ENCODE peak calls at places on chromosomes 12 and 14, in seven cellular contexts. One of them, this sample, is unnamed.

GRCh38 chr14:51862171-51862838 is 1.9 kb downstream of the GNG2 start:
- DNase-seq in Karpas-422: peak; percentile 79
- DNase-seq in nucleus accumbens: no peak
- DNase-seq in GM23248: peak; percentile 48
- DNase-seq in NCI-H1694: no peak
- DNase-seq in putamen: no peak
- DNase-seq in right lobe of liver: no peak
- DNase-seq in this sample: no peak

GRCh38 chr12:126083931-126084330 is 1018.7 kb downstream of the AACS start:
- DNase-seq in Karpas-422: no peak
- DNase-seq in nucleus accumbens: no peak
- DNase-seq in GM23248: no peak
- DNase-seq in NCI-H1694: no peak
- DNase-seq in putamen: no peak
- DNase-seq in right lobe of liver: no peak
- DNase-seq in this sample: no peak

GRCh38 chr14:89378119-89378518 is 38.9 kb downstream of the FOXN3 start:
- DNase-seq in Karpas-422: no peak
- DNase-seq in nucleus accumbens: no peak
- DNase-seq in GM23248: peak; percentile 77
- DNase-seq in NCI-H1694: no peak
- DNase-seq in putamen: no peak
- DNase-seq in right lobe of liver: no peak
- DNase-seq in this sample: no peak

GRCh38 chr14:91398707-91399106 is 18.9 kb downstream of the CCDC88C start:
- DNase-seq in Karpas-422: no peak
- DNase-seq in nucleus accumbens: no peak
- DNase-seq in GM23248: no peak
- DNase-seq in NCI-H1694: no peak
- DNase-seq in putamen: no peak
- DNase-seq in right lobe of liver: no peak
- DNase-seq in this sample: no peak

GRCh38 chr14:101174980-101175606 is 271.6 kb upstream of the RTL1 start:
- DNase-seq in Karpas-422: no peak
- DNase-seq in nucleus accumbens: no peak
- DNase-seq in GM23248: no peak
- DNase-seq in NCI-H1694: no peak
- DNase-seq in putamen: no peak
- DNase-seq in right lobe of liver: no peak
- DNase-seq in this sample: no peak

GRCh38 chr12:28360253-28360652 is 170.0 kb downstream of the CCDC91 start:
- DNase-seq in Karpas-422: no peak
- DNase-seq in nucleus accumbens: no peak
- DNase-seq in GM23248: no peak
- DNase-seq in NCI-H1694: no peak
- DNase-seq in putamen: no peak
- DNase-seq in right lobe of liver: no peak
- DNase-seq in this sample: no peak

GRCh38 chr12:105740970-105741725 is 397.6 kb downstream of the NUAK1 start:
- DNase-seq in Karpas-422: no peak
- DNase-seq in nucleus accumbens: peak; percentile 1
- DNase-seq in GM23248: peak; percentile 83
- DNase-seq in NCI-H1694: peak; percentile 55
- DNase-seq in putamen: no peak
- DNase-seq in right lobe of liver: peak; percentile 49
- DNase-seq in this sample: peak; percentile 70

GRCh38 chr12:57631566-57632368 is 1.2 kb downstream of the B4GALNT1 start:
- DNase-seq in Karpas-422: no peak
- DNase-seq in nucleus accumbens: no peak
- DNase-seq in GM23248: no peak
- DNase-seq in NCI-H1694: no peak
- DNase-seq in putamen: no peak
- DNase-seq in right lobe of liver: no peak
- DNase-seq in this sample: peak; percentile 61

GRCh38 chr12:49921936-49922335 is 18.2 kb upstream of the FAIM2 start:
- DNase-seq in Karpas-422: no peak
- DNase-seq in nucleus accumbens: no peak
- DNase-seq in GM23248: no peak
- DNase-seq in NCI-H1694: no peak
- DNase-seq in putamen: no peak
- DNase-seq in right lobe of liver: no peak
- DNase-seq in this sample: no peak

GRCh38 chr14:60756847-60757246 is 22.3 kb downstream of the MNAT1 start:
- DNase-seq in Karpas-422: peak; percentile 62
- DNase-seq in nucleus accumbens: no peak
- DNase-seq in GM23248: peak; percentile 33
- DNase-seq in NCI-H1694: no peak
- DNase-seq in putamen: no peak
- DNase-seq in right lobe of liver: no peak
- DNase-seq in this sample: no peak

GRCh38 chr14:87944987-87945604 is 47.9 kb downstream of the GALC start:
- DNase-seq in Karpas-422: peak; percentile 84
- DNase-seq in nucleus accumbens: no peak
- DNase-seq in GM23248: peak; percentile 48
- DNase-seq in NCI-H1694: peak; percentile 79
- DNase-seq in putamen: peak; percentile 46
- DNase-seq in right lobe of liver: no peak
- DNase-seq in this sample: no peak

GRCh38 chr14:96108061-96108795 is 69.1 kb downstream of the C14orf132 start:
- DNase-seq in Karpas-422: no peak
- DNase-seq in nucleus accumbens: no peak
- DNase-seq in GM23248: no peak
- DNase-seq in NCI-H1694: no peak
- DNase-seq in putamen: no peak
- DNase-seq in right lobe of liver: no peak
- DNase-seq in this sample: no peak

GRCh38 chr12:117847371-117847770 is 121.4 kb downstream of the KSR2 start:
- DNase-seq in Karpas-422: no peak
- DNase-seq in nucleus accumbens: no peak
- DNase-seq in GM23248: no peak
- DNase-seq in NCI-H1694: no peak
- DNase-seq in putamen: no peak
- DNase-seq in right lobe of liver: no peak
- DNase-seq in this sample: no peak

GRCh38 chr12:130401703-130402102 is 64.0 kb downstream of the PIWIL1 start:
- DNase-seq in Karpas-422: peak; percentile 62
- DNase-seq in nucleus accumbens: no peak
- DNase-seq in GM23248: no peak
- DNase-seq in NCI-H1694: peak; percentile 43
- DNase-seq in putamen: no peak
- DNase-seq in right lobe of liver: no peak
- DNase-seq in this sample: no peak

GRCh38 chr12:115882941-115883340 is 394.6 kb downstream of the MED13L start:
- DNase-seq in Karpas-422: no peak
- DNase-seq in nucleus accumbens: no peak
- DNase-seq in GM23248: no peak
- DNase-seq in NCI-H1694: no peak
- DNase-seq in putamen: no peak
- DNase-seq in right lobe of liver: no peak
- DNase-seq in this sample: no peak

GRCh38 chr14:75452900-75453816 is 25.3 kb downstream of the JDP2 start:
- DNase-seq in Karpas-422: no peak
- DNase-seq in nucleus accumbens: no peak
- DNase-seq in GM23248: peak; percentile 96
- DNase-seq in NCI-H1694: no peak
- DNase-seq in putamen: no peak
- DNase-seq in right lobe of liver: peak; percentile 40
- DNase-seq in this sample: peak; percentile 92

GRCh38 chr14:44979740-44980346 is 17.9 kb downstream of the TOGARAM1 start:
- DNase-seq in Karpas-422: peak; percentile 56
- DNase-seq in nucleus accumbens: no peak
- DNase-seq in GM23248: no peak
- DNase-seq in NCI-H1694: no peak
- DNase-seq in putamen: no peak
- DNase-seq in right lobe of liver: peak; percentile 34
- DNase-seq in this sample: peak; percentile 71

GRCh38 chr12:27936196-27936595 is 36.3 kb downstream of the PTHLH start:
- DNase-seq in Karpas-422: no peak
- DNase-seq in nucleus accumbens: no peak
- DNase-seq in GM23248: peak; percentile 49
- DNase-seq in NCI-H1694: no peak
- DNase-seq in putamen: no peak
- DNase-seq in right lobe of liver: no peak
- DNase-seq in this sample: no peak

GRCh38 chr14:100405752-100406455 is 82.8 kb downstream of the SLC25A47 start:
- DNase-seq in Karpas-422: no peak
- DNase-seq in nucleus accumbens: no peak
- DNase-seq in GM23248: no peak
- DNase-seq in NCI-H1694: no peak
- DNase-seq in putamen: no peak
- DNase-seq in right lobe of liver: no peak
- DNase-seq in this sample: no peak

GRCh38 chr12:91058821-91059220 is 997 bp upstream of the KERA start:
- DNase-seq in Karpas-422: no peak
- DNase-seq in nucleus accumbens: no peak
- DNase-seq in GM23248: peak; percentile 39
- DNase-seq in NCI-H1694: no peak
- DNase-seq in putamen: no peak
- DNase-seq in right lobe of liver: no peak
- DNase-seq in this sample: no peak

GRCh38 chr14:104072586-104072985 is 12.9 kb upstream of the ASPG start:
- DNase-seq in Karpas-422: no peak
- DNase-seq in nucleus accumbens: no peak
- DNase-seq in GM23248: no peak
- DNase-seq in NCI-H1694: no peak
- DNase-seq in putamen: no peak
- DNase-seq in right lobe of liver: no peak
- DNase-seq in this sample: no peak

GRCh38 chr12:90298289-90298948 is 589.8 kb upstream of the ATP2B1 start:
- DNase-seq in Karpas-422: no peak
- DNase-seq in nucleus accumbens: no peak
- DNase-seq in GM23248: no peak
- DNase-seq in NCI-H1694: no peak
- DNase-seq in putamen: no peak
- DNase-seq in right lobe of liver: no peak
- DNase-seq in this sample: no peak

GRCh38 chr14:52422650-52423356 is 108.7 kb downstream of the PTGER2 start:
- DNase-seq in Karpas-422: no peak
- DNase-seq in nucleus accumbens: no peak
- DNase-seq in GM23248: no peak
- DNase-seq in NCI-H1694: no peak
- DNase-seq in putamen: no peak
- DNase-seq in right lobe of liver: no peak
- DNase-seq in this sample: no peak

GRCh38 chr14:34853041-34853440 is 22.1 kb downstream of the BAZ1A start:
- DNase-seq in Karpas-422: no peak
- DNase-seq in nucleus accumbens: no peak
- DNase-seq in GM23248: no peak
- DNase-seq in NCI-H1694: no peak
- DNase-seq in putamen: no peak
- DNase-seq in right lobe of liver: no peak
- DNase-seq in this sample: no peak

GRCh38 chr12:85441740-85442139 is 161.7 kb downstream of the ALX1 start:
- DNase-seq in Karpas-422: no peak
- DNase-seq in nucleus accumbens: no peak
- DNase-seq in GM23248: peak; percentile 32
- DNase-seq in NCI-H1694: no peak
- DNase-seq in putamen: no peak
- DNase-seq in right lobe of liver: no peak
- DNase-seq in this sample: no peak

GRCh38 chr12:54217774-54218221 is 29.0 kb upstream of the SMUG1 start:
- DNase-seq in Karpas-422: peak; percentile 97
- DNase-seq in nucleus accumbens: peak; percentile 47
- DNase-seq in GM23248: peak; percentile 50
- DNase-seq in NCI-H1694: no peak
- DNase-seq in putamen: peak; percentile 91
- DNase-seq in right lobe of liver: no peak
- DNase-seq in this sample: no peak

GRCh38 chr12:50401383-50402155 is 884 bp downstream of the LARP4 start:
- DNase-seq in Karpas-422: peak; percentile 61
- DNase-seq in nucleus accumbens: no peak
- DNase-seq in GM23248: peak; percentile 77
- DNase-seq in NCI-H1694: no peak
- DNase-seq in putamen: peak; percentile 32
- DNase-seq in right lobe of liver: no peak
- DNase-seq in this sample: peak; percentile 67

GRCh38 chr12:89347325-89347829 is 4.9 kb downstream of the DUSP6 start:
- DNase-seq in Karpas-422: peak; percentile 56
- DNase-seq in nucleus accumbens: no peak
- DNase-seq in GM23248: no peak
- DNase-seq in NCI-H1694: no peak
- DNase-seq in putamen: peak; percentile 10
- DNase-seq in right lobe of liver: no peak
- DNase-seq in this sample: no peak

GRCh38 chr14:62696261-62696968 is 348.8 kb downstream of the KCNH5 start:
- DNase-seq in Karpas-422: no peak
- DNase-seq in nucleus accumbens: no peak
- DNase-seq in GM23248: no peak
- DNase-seq in NCI-H1694: no peak
- DNase-seq in putamen: no peak
- DNase-seq in right lobe of liver: no peak
- DNase-seq in this sample: no peak

GRCh38 chr14:25430808-25431207 is 380.9 kb upstream of the STXBP6 start:
- DNase-seq in Karpas-422: no peak
- DNase-seq in nucleus accumbens: no peak
- DNase-seq in GM23248: no peak
- DNase-seq in NCI-H1694: no peak
- DNase-seq in putamen: no peak
- DNase-seq in right lobe of liver: no peak
- DNase-seq in this sample: no peak

GRCh38 chr12:6869049-6870021 is 2.0 kb downstream of the TPI1 start:
- DNase-seq in Karpas-422: peak; percentile 93
- DNase-seq in nucleus accumbens: peak; percentile 29
- DNase-seq in GM23248: peak; percentile 75
- DNase-seq in NCI-H1694: peak; percentile 94
- DNase-seq in putamen: peak; percentile 63
- DNase-seq in right lobe of liver: peak; percentile 71
- DNase-seq in this sample: peak; percentile 91

GRCh38 chr12:122208073-122208820 is 4.7 kb downstream of the B3GNT4 start:
- DNase-seq in Karpas-422: no peak
- DNase-seq in nucleus accumbens: no peak
- DNase-seq in GM23248: no peak
- DNase-seq in NCI-H1694: no peak
- DNase-seq in putamen: no peak
- DNase-seq in right lobe of liver: no peak
- DNase-seq in this sample: no peak

GRCh38 chr12:51932218-51933076 is 19.1 kb upstream of the ACVR1B start:
- DNase-seq in Karpas-422: no peak
- DNase-seq in nucleus accumbens: no peak
- DNase-seq in GM23248: no peak
- DNase-seq in NCI-H1694: no peak
- DNase-seq in putamen: no peak
- DNase-seq in right lobe of liver: no peak
- DNase-seq in this sample: no peak

GRCh38 chr14:101071493-101071891 is 168.0 kb upstream of the RTL1 start:
- DNase-seq in Karpas-422: peak; percentile 37
- DNase-seq in nucleus accumbens: no peak
- DNase-seq in GM23248: no peak
- DNase-seq in NCI-H1694: peak; percentile 75
- DNase-seq in putamen: no peak
- DNase-seq in right lobe of liver: no peak
- DNase-seq in this sample: peak; percentile 55

GRCh38 chr12:121748571-121749265 is 36.2 kb downstream of the TMEM120B start:
- DNase-seq in Karpas-422: peak; percentile 52
- DNase-seq in nucleus accumbens: no peak
- DNase-seq in GM23248: peak; percentile 92
- DNase-seq in NCI-H1694: no peak
- DNase-seq in putamen: peak; percentile 66
- DNase-seq in right lobe of liver: peak; percentile 52
- DNase-seq in this sample: no peak

GRCh38 chr12:1922985-1923384 is 4.5 kb upstream of the CACNA2D4 start:
- DNase-seq in Karpas-422: no peak
- DNase-seq in nucleus accumbens: no peak
- DNase-seq in GM23248: no peak
- DNase-seq in NCI-H1694: no peak
- DNase-seq in putamen: no peak
- DNase-seq in right lobe of liver: no peak
- DNase-seq in this sample: no peak

This sample was measured in sigmoid colon.